ENCODE peak calls at places on chromosomes 6 and 20, in five cellular contexts. P is PC-3; O is stimulated activated CD4-positive, alpha-beta T cell treated with anti-CD3 and anti-CD28 coated beads, Interleukin-12 subunit alpha, Interleukin-12 subunit beta, amount 100 ng/mL, for 4 hours; I is naive thymus-derived CD4-positive, alpha-beta T cell; F is memory B cell. L is an unnamed sample.

GRCh38 chr20:8385247-8385646 is 253.2 kb downstream of the PLCB1 start:
- DNase-seq in P (no peak), I (no peak), F (no peak), O (no peak), L (no peak)

GRCh38 chr20:58737198-58737597 is 44.6 kb downstream of the NPEPL1 start:
- DNase-seq in F (no peak), O (no peak), I (no peak), P (no peak), L (no peak)

GRCh38 chr6:14661188-14661587 is 543.6 kb downstream of the CD83 start:
- DNase-seq in O (peak), F (peak), P (no peak), I (peak), L (no peak)

GRCh38 chr6:5941188-5941587 is 65.5 kb downstream of the NRN1 start:
- DNase-seq in I (no peak), F (no peak), O (no peak), P (no peak), L (no peak)

GRCh38 chr20:23165307-23165750 is 79.2 kb upstream of the CD93 start:
- DNase-seq in F (no peak), O (no peak), P (no peak), I (no peak), L (no peak)

GRCh38 chr6:37127961-37128862 is 41.7 kb upstream of the PIM1 start:
- DNase-seq in F (no peak), P (peak), I (no peak), O (no peak), L (peak)

GRCh38 chr6:89140347-89141159 is 5.3 kb upstream of the PM20D2 start:
- DNase-seq in I (no peak), O (no peak), F (no peak), P (peak), L (no peak)

GRCh38 chr6:7311920-7312615 is 931 bp downstream of the SSR1 start:
- DNase-seq in P (peak), F (no peak), I (no peak), O (no peak), L (peak)

GRCh38 chr6:165060636-165061190 is 248.7 kb downstream of the C6orf118 start:
- DNase-seq in I (no peak), F (no peak), O (no peak), P (peak), L (no peak)

GRCh38 chr20:10467985-10468845 is 33.1 kb downstream of the SLX4IP start:
- DNase-seq in F (no peak), O (no peak), P (peak), I (no peak), L (no peak)

GRCh38 chr20:25987073-25987927 is 290.6 kb upstream of the ZNF337 start:
- DNase-seq in I (peak), F (peak), P (no peak), O (peak), L (peak)

GRCh38 chr20:57685134-57685851 is 24.5 kb downstream of the PMEPA1 start:
- DNase-seq in I (no peak), F (no peak), P (no peak), O (no peak), L (no peak)

GRCh38 chr6:155061381-155061780 is 66.3 kb downstream of the TIAM2 start:
- DNase-seq in P (no peak), O (no peak), F (no peak), I (no peak), L (no peak)

GRCh38 chr20:46810442-46811327 is 84.0 kb upstream of the EYA2 start:
- DNase-seq in O (no peak), F (no peak), P (no peak), I (no peak), L (no peak)

GRCh38 chr6:116695398-116695797 is 14.4 kb downstream of the KPNA5 start:
- DNase-seq in I (no peak), F (no peak), P (no peak), O (no peak), L (no peak)

GRCh38 chr6:47135772-47136171 is 93.6 kb upstream of the ADGRF1 start:
- DNase-seq in P (peak), I (no peak), F (no peak), O (no peak), L (no peak)

GRCh38 chr6:155341130-155341828 is 27.0 kb upstream of the TFB1M start:
- DNase-seq in O (no peak), I (no peak), P (peak), F (no peak), L (no peak)

GRCh38 chr20:44702776-44703175 is 12.4 kb upstream of the CCN5 start:
- DNase-seq in F (no peak), O (no peak), I (no peak), P (no peak), L (no peak)

GRCh38 chr6:138250513-138251247 is 32.4 kb upstream of the PBOV1 start:
- DNase-seq in O (no peak), P (no peak), F (no peak), I (no peak), L (peak)

GRCh38 chr6:134675110-134676038 is 274.5 kb downstream of the ALDH8A1 start:
- DNase-seq in F (no peak), P (no peak), O (no peak), I (no peak), L (peak)

GRCh38 chr20:47204008-47204745 is 152.3 kb downstream of the ZMYND8 start:
- DNase-seq in P (peak), O (no peak), F (no peak), I (no peak), L (no peak)

GRCh38 chr6:166529571-166529970 is 56.9 kb downstream of the RAMACL start:
- DNase-seq in O (no peak), I (no peak), P (peak), F (no peak), L (no peak)

GRCh38 chr6:37039958-37040357 is 34.5 kb downstream of the FGD2 start:
- DNase-seq in O (no peak), I (no peak), P (no peak), F (no peak), L (no peak)

GRCh38 chr6:144066745-144067484 is 28.5 kb downstream of the SF3B5 start:
- DNase-seq in I (no peak), P (no peak), F (no peak), O (no peak), L (no peak)

GRCh38 chr6:100490065-100490464 is 25.3 kb upstream of the SIM1 start:
- DNase-seq in I (no peak), P (no peak), O (no peak), F (no peak), L (no peak)

GRCh38 chr6:148451690-148452089 is 109.1 kb downstream of the SASH1 start:
- DNase-seq in P (no peak), F (no peak), O (no peak), I (no peak), L (no peak)

GRCh38 chr6:52590634-52590985 is 13.8 kb upstream of the TRAM2 start:
- DNase-seq in P (no peak), O (no peak), I (no peak), F (no peak), L (no peak)

GRCh38 chr6:39330476-39330875 is 8.0 kb upstream of the KCNK16 start:
- DNase-seq in I (no peak), O (no peak), F (no peak), P (no peak), L (no peak)

GRCh38 chr6:169832247-169832948 is 81.0 kb downstream of the ERMARD start:
- DNase-seq in F (no peak), I (no peak), P (peak), O (no peak), L (no peak)

GRCh38 chr20:61526907-61527306 is 274.8 kb downstream of the CDH4 start:
- DNase-seq in I (no peak), P (no peak), O (no peak), F (no peak), L (no peak)

GRCh38 chr6:23140879-23141278 is 571.5 kb downstream of the HDGFL1 start:
- DNase-seq in F (no peak), I (no peak), P (no peak), O (no peak), L (no peak)

GRCh38 chr20:50528804-50529351 is 18.7 kb downstream of the PTPN1 start:
- DNase-seq in O (no peak), F (no peak), I (no peak), P (no peak), L (no peak)

GRCh38 chr6:2978923-2979322 is 7.6 kb upstream of the SERPINB6 start:
- DNase-seq in F (no peak), P (no peak), O (no peak), I (no peak), L (no peak)

GRCh38 chr6:25181923-25182322 is 97.3 kb upstream of the CARMIL1 start:
- DNase-seq in P (peak), I (no peak), F (no peak), O (no peak), L (no peak)

GRCh38 chr20:59903631-59904030 is 29.8 kb downstream of the SYCP2 start:
- DNase-seq in O (no peak), I (no peak), F (no peak), P (no peak), L (no peak)

L was measured in cerebellar cortex.